ENCODE peak calls at places on chromosomes 7 and 10, in eight cellular contexts. T is stimulated activated CD4-positive, alpha-beta T cell treated with anti-CD3 and anti-CD28 coated beads, Interleukin-2, amount 100 ng/mL, for 24 hours; G is GM18507; A is fibroblast of lung; C is GM13977; L is omental fat pad; I is NCI-H460; P is MV-4-11. B is an unnamed sample.

GRCh38 chr10:102229810-102230263 is 3.7 kb downstream of the ELOVL3 start:
- DNase-seq in I (peak), G (peak), L (peak), P (peak), A (peak), C (peak), T (peak), B (peak)

GRCh38 chr10:7383442-7383841 is 27.4 kb downstream of the SFMBT2 start:
- DNase-seq in G (no peak), A (no peak), P (no peak), L (no peak), C (no peak), T (no peak), I (no peak), B (no peak)

GRCh38 chr10:20616918-20617801 is 280.0 kb downstream of the NEBL start:
- DNase-seq in A (no peak), L (no peak), T (no peak), G (no peak), I (no peak), C (no peak), P (peak), B (no peak)

GRCh38 chr7:123538897-123539296 is 4.5 kb upstream of the IQUB start:
- DNase-seq in G (no peak), I (no peak), T (no peak), P (no peak), A (no peak), C (no peak), L (no peak), B (no peak)

GRCh38 chr10:3774018-3774813 is 10.8 kb downstream of the KLF6 start:
- DNase-seq in P (no peak), T (no peak), C (no peak), I (no peak), G (no peak), L (no peak), A (peak), B (no peak)

GRCh38 chr10:60883187-60883586 is 60.8 kb downstream of the RHOBTB1 start:
- DNase-seq in L (no peak), I (peak), T (no peak), P (no peak), G (no peak), C (peak), A (peak), B (no peak)

GRCh38 chr10:15461353-15462108 is 90.4 kb upstream of the FAM171A1 start:
- DNase-seq in A (peak), P (peak), L (no peak), T (no peak), C (peak), I (peak), G (no peak), B (no peak)

GRCh38 chr7:121546632-121547340 is 150.7 kb upstream of the FAM3C start:
- DNase-seq in A (no peak), I (no peak), P (no peak), G (no peak), T (no peak), L (no peak), C (no peak), B (no peak)

GRCh38 chr10:77079902-77080301 is 557.7 kb downstream of the KCNMA1 start:
- DNase-seq in T (no peak), C (no peak), I (no peak), A (no peak), P (peak), L (no peak), G (no peak), B (no peak)

GRCh38 chr10:17075510-17075909 is 54.1 kb downstream of the CUBN start:
- DNase-seq in L (no peak), G (no peak), C (no peak), I (peak), P (peak), T (no peak), A (peak), B (no peak)